ENCODE peak calls at places on chromosomes 5 and 9, in four cellular contexts. T, M, Z and H are unnamed samples.
A peak's percentile ranks its signal among the peaks of the same experiment; 100 is the strongest.

GRCh38 chr9:114304416-114305188 is 18.3 kb upstream of the ORM1 start:
- DNase-seq in Z (no peak), T (peak; percentile 15), M (no peak), H (no peak)

GRCh38 chr9:136655244-136656225 is 7.2 kb upstream of the EGFL7 start:
- DNase-seq in M (no peak), Z (no peak), T (peak; percentile 55), H (no peak)

GRCh38 chr9:100884518-100884917 is 144.0 kb upstream of the PLPPR1 start:
- DNase-seq in Z (no peak), T (no peak), M (no peak), H (no peak)

GRCh38 chr5:38925154-38925925 is 79.5 kb downstream of the OSMR start:
- DNase-seq in M (no peak), Z (no peak), T (no peak), H (no peak)

GRCh38 chr9:71683598-71684235 is 84.6 kb downstream of the CEMIP2 start:
- DNase-seq in M (no peak), Z (no peak), T (peak; percentile 59), H (no peak)

GRCh38 chr5:108141676-108142075 is 240.2 kb downstream of the FBXL17 start:
- DNase-seq in Z (no peak), M (no peak), T (no peak), H (peak; percentile 4)

GRCh38 chr9:29322240-29322639 is 1749.0 kb upstream of the C9orf72 start:
- DNase-seq in T (no peak), M (no peak), Z (no peak), H (peak; percentile 49)

GRCh38 chr5:173468821-173469251 is 140.6 kb upstream of the STC2 start:
- DNase-seq in Z (no peak), M (no peak), T (no peak), H (no peak)

GRCh38 chr5:138503487-138504270 is 38.4 kb downstream of the EGR1 start:
- DNase-seq in T (no peak), M (peak; percentile 68), Z (no peak), H (peak; percentile 59)

GRCh38 chr9:21682981-21683380 is 119.5 kb upstream of the MTAP start:
- DNase-seq in T (no peak), M (no peak), Z (no peak), H (no peak)

GRCh38 chr9:107447834-107448233 is 41.7 kb downstream of the KLF4 start:
- DNase-seq in M (no peak), T (no peak), Z (no peak), H (no peak)

GRCh38 chr5:153831976-153832375 is 206.7 kb downstream of the FAM114A2 start:
- DNase-seq in T (no peak), Z (no peak), M (peak; percentile 78), H (peak; percentile 64)

GRCh38 chr5:126464959-126465358 is 41.8 kb downstream of the GRAMD2B start:
- DNase-seq in M (no peak), Z (no peak), T (peak; percentile 56), H (no peak)

GRCh38 chr5:95069948-95070347 is 214.9 kb downstream of the MCTP1 start:
- DNase-seq in M (no peak), Z (no peak), T (peak; percentile 47), H (no peak)

GRCh38 chr5:86665984-86666760 is 48.4 kb downstream of the COX7C start:
- DNase-seq in M (peak; percentile 84), T (no peak), Z (no peak), H (peak; percentile 4)

GRCh38 chr9:95506438-95506691 is 10.4 kb downstream of the PTCH1 start:
- DNase-seq in T (no peak), Z (peak; percentile 49), M (peak; percentile 71), H (peak; percentile 74)

GRCh38 chr5:149886060-149886459 is 58.5 kb downstream of the PDE6A start:
- DNase-seq in T (no peak), Z (no peak), M (no peak), H (no peak)

GRCh38 chr9:75299324-75299723 is 211.0 kb downstream of the OSTF1 start:
- DNase-seq in Z (no peak), T (no peak), M (peak; percentile 12), H (peak; percentile 14)

GRCh38 chr9:121819511-121820231 is 168.2 kb downstream of the DAB2IP start:
- DNase-seq in M (peak; percentile 24), Z (no peak), T (no peak), H (no peak)

GRCh38 chr5:75640395-75640794 is 29.1 kb downstream of the ANKDD1B start:
- DNase-seq in T (no peak), Z (no peak), M (no peak), H (no peak)

GRCh38 chr9:94860678-94861588 is 134.4 kb downstream of the AOPEP start:
- DNase-seq in M (peak; percentile 84), Z (no peak), T (no peak), H (peak; percentile 94)

GRCh38 chr9:137305060-137305787 is 3.2 kb upstream of the NRARP start:
- DNase-seq in T (peak; percentile 75), M (peak; percentile 51), Z (peak; percentile 68), H (peak; percentile 49)

GRCh38 chr5:150653145-150653761 is 7.8 kb upstream of the MYOZ3 start:
- DNase-seq in T (no peak), Z (no peak), M (no peak), H (no peak)

GRCh38 chr5:393846-394275 is 49.1 kb upstream of the EXOC3 start:
- DNase-seq in M (no peak), T (no peak), Z (no peak), H (no peak)

GRCh38 chr9:6014668-6015270 is 655 bp downstream of the RANBP6 start:
- DNase-seq in T (no peak), Z (no peak), M (no peak), H (no peak)

GRCh38 chr5:59829922-59830321 is 63.6 kb downstream of the PDE4D start:
- DNase-seq in Z (no peak), T (no peak), M (no peak), H (no peak)

GRCh38 chr5:110413856-110414255 is 312.6 kb downstream of the TMEM232 start:
- DNase-seq in M (no peak), T (no peak), Z (no peak), H (no peak)

GRCh38 chr5:138952962-138953361 is 77.8 kb upstream of the LRRTM2 start:
- DNase-seq in Z (no peak), M (no peak), T (no peak), H (no peak)

GRCh38 chr5:74641014-74641777 is 668 bp upstream of the ENC1 start:
- DNase-seq in M (peak; percentile 63), Z (peak; percentile 83), T (peak; percentile 90), H (peak; percentile 77)

GRCh38 chr5:111829701-111830100 is 72.7 kb upstream of the NREP start:
- DNase-seq in T (no peak), Z (no peak), M (no peak), H (no peak)

GRCh38 chr5:39169081-39169480 is 50.3 kb downstream of the FYB1 start:
- DNase-seq in M (no peak), T (no peak), Z (no peak), H (no peak)

GRCh38 chr9:136764301-136764891 is at the start of gene LCN15:
- DNase-seq in T (no peak), M (no peak), Z (no peak), H (no peak)

GRCh38 chr9:136899196-136899595 is 12.9 kb downstream of the TRAF2 start:
- DNase-seq in M (no peak), T (no peak), Z (no peak), H (peak; percentile 96)

GRCh38 chr5:180798193-180798592 is 4.4 kb downstream of the MGAT1 start:
- DNase-seq in T (no peak), M (no peak), Z (no peak), H (no peak)

GRCh38 chr9:114250235-114250568 is 72.7 kb upstream of the ORM1 start:
- DNase-seq in T (peak; percentile 85), M (no peak), Z (peak; percentile 86), H (no peak)

GRCh38 chr9:108056805-108057386 is 567.3 kb upstream of the KLF4 start:
- DNase-seq in M (no peak), T (no peak), Z (no peak), H (no peak)

GRCh38 chr5:88882321-88883038 is 504 bp downstream of the MEF2C start:
- DNase-seq in Z (no peak), M (peak; percentile 39), T (no peak), H (peak; percentile 56)

GRCh38 chr5:175469916-175470315 is 8.4 kb upstream of the SFXN1 start:
- DNase-seq in M (no peak), Z (no peak), T (no peak), H (no peak)

GRCh38 chr5:30659417-30659816 is 534.1 kb upstream of the CDH6 start:
- DNase-seq in T (no peak), M (no peak), Z (no peak), H (no peak)

GRCh38 chr5:56412601-56413379 is 179.7 kb upstream of the ANKRD55 start:
- DNase-seq in T (peak; percentile 78), M (peak; percentile 85), Z (peak; percentile 42), H (peak; percentile 82)

GRCh38 chr5:36200513-36200912 is 41.2 kb downstream of the NADK2 start:
- DNase-seq in T (no peak), M (no peak), Z (no peak), H (no peak)
- TF ChIP-seq CTCF in T (no peak), M (no peak), Z (no peak), H (no peak)

DNA sequence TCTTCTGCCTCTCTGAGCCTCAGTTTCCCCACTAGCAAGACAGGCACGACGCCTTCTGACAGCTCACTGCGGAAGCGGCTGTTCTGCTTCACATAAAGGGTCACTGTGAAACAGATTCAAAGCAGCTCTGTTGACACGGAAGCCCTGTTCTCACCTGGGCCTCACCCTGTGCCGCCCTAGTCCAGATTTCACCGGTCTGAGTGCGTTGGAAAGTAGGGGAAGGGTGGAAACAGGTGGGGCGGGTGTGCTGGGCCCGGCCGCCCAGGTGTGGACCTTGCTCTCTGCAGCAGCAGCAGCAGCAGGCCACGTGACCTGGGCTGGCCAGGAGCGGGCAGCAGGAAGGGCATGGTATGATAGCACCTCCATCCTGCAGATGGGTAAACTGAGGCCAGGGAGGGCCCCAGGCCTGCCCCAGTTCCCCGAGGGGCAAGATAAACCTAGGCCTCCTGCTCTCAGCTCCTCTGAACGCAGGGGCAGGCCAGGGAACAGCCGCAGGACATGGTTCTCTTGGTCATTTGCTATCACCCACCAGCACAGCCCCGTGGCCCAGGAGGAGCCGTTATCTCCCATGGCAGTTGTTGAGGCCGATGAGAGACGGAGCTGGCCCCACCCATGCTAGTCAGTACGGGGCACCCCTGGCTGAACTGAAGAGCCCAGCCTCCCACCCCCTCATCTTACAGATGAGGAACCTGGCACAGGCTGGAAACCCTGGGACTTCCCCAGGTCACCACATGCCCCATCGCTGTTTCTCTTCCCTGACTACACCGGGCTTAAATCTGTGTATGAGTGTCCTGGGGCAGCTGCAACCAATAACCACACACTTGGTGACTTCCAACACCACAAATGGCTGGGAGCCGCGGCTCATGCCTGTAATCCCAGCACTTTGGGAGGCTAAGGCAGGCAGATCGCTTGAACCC is 12.1 kb downstream of the PTGES2 start:
- DNase-seq in T (peak; percentile 52), Z (peak; percentile 5), M (no peak), H (peak; percentile 84)
- H3K4me3 ChIP-seq in T (no peak overlapping the region), Z (no peak overlapping the region), M (no peak overlapping the region), H (no peak overlapping the region)

GRCh38 chr9:79425840-79426239 is 145.9 kb upstream of the TLE4 start:
- DNase-seq in T (no peak), Z (no peak), M (no peak), H (no peak)

GRCh38 chr9:79430599-79430998 is 141.2 kb upstream of the TLE4 start:
- DNase-seq in M (no peak), Z (no peak), T (no peak), H (no peak)

GRCh38 chr9:79428422-79428821 is 143.3 kb upstream of the TLE4 start:
- DNase-seq in Z (no peak), M (no peak), T (no peak), H (no peak)

GRCh38 chr9:79432485-79432884 is 139.3 kb upstream of the TLE4 start:
- DNase-seq in Z (no peak), M (no peak), T (no peak), H (no peak)

GRCh38 chr9:79431019-79431679 is 140.6 kb upstream of the TLE4 start:
- DNase-seq in T (no peak), Z (no peak), M (no peak), H (no peak)
- TF ChIP-seq CTCF in T (no peak), Z (no peak), M (no peak), H (no peak)

GRCh38 chr5:3181641-3182040 is 414.0 kb upstream of the IRX1 start:
- DNase-seq in M (no peak), Z (no peak), T (no peak), H (no peak)
- H3K4me3 ChIP-seq in M (no peak overlapping the region), Z (no peak overlapping the region), T (no peak overlapping the region), H (no peak overlapping the region)